ENCODE peak calls at places on chromosomes 12 and 14, in ten cellular contexts. T is cardiac septum; N is OCI-LY7; K is NCI-H1092 treated with DMSO at 0.1 percent for 48 hours; Q is T-helper 9 cell; E is stimulated activated CD4-positive, alpha-beta T cell treated with anti-CD3 and anti-CD28 coated beads, TNF-alpha, amount 100 ng/mL, for 24 hours; I is AG10803; Z is activated T-helper 1 cell treated with Interleukin-2 at 50 U/mL for 16 hours; D is mesenchymal stem cell; V is H7. L is an unnamed sample.

GRCh38 chr14:75877292-75877691 is 104.5 kb downstream of the TGFB3 start:
- DNase-seq in T (no peak), N (no peak), K (no peak), Q (no peak), E (no peak), I (peak), Z (no peak), D (peak), V (no peak), L (no peak)

GRCh38 chr12:71652656-71653055 is 11.0 kb downstream of the ZFC3H1 start:
- DNase-seq in T (no peak), N (no peak), K (no peak), Q (no peak), E (no peak), I (peak), Z (no peak), D (no peak), V (no peak), L (no peak)

GRCh38 chr12:124422142-124422569 is 127.3 kb downstream of the RFLNA start:
- DNase-seq in T (no peak), N (no peak), K (no peak), Q (no peak), E (no peak), I (no peak), Z (no peak), D (no peak), V (peak), L (no peak)

GRCh38 chr12:42056130-42056529 is 88.5 kb downstream of the GXYLT1 start:
- DNase-seq in T (no peak), N (peak), K (no peak), Q (no peak), E (no peak), I (no peak), Z (no peak), D (no peak), V (no peak), L (peak)

GRCh38 chr12:47586952-47587669 is 118.7 kb downstream of the RPAP3 start:
- DNase-seq in T (no peak), N (no peak), K (no peak), Q (no peak), E (no peak), I (no peak), Z (no peak), D (no peak), V (no peak), L (no peak)

GRCh38 chr14:96589577-96589976 is 87.4 kb downstream of the PAPOLA start:
- DNase-seq in T (peak), N (no peak), K (no peak), Q (no peak), E (no peak), I (no peak), Z (no peak), D (no peak), V (peak), L (no peak)

GRCh38 chr12:76272292-76272691 is 75.9 kb downstream of the BBS10 start:
- DNase-seq in T (no peak), N (no peak), K (no peak), Q (no peak), E (no peak), I (no peak), Z (no peak), D (no peak), V (no peak), L (peak)

GRCh38 chr12:115394498-115395220 is 710.7 kb upstream of the TBX3 start:
- DNase-seq in T (no peak), N (no peak), K (peak), Q (no peak), E (no peak), I (peak), Z (no peak), D (peak), V (no peak), L (no peak)

GRCh38 chr14:94227029-94227428 is 52.9 kb downstream of the PPP4R4 start:
- DNase-seq in T (no peak), N (no peak), K (no peak), Q (no peak), E (no peak), I (peak), Z (no peak), D (no peak), V (no peak), L (no peak)

GRCh38 chr12:29148958-29149690 is at the start of gene FAR2:
- DNase-seq in T (peak), N (no peak), K (no peak), Q (peak), E (no peak), I (peak), Z (peak), D (peak), V (peak), L (peak)

L was measured in globus pallidus.